ENCODE peak calls at places on chromosomes 12 and 14, in six cellular contexts. E is IMR-90, U is H1, S is H9, H is neuronal stem cell, Z is trophoblast cell. Y is an unnamed sample.

GRCh38 chr14:74962493-74962892 is 7.1 kb upstream of the PGF start:
- DNase-seq in E (no peak), U (no peak), S (no peak), H (no peak), Z (no peak), Y (no peak)

GRCh38 chr14:61226015-61226654 is 55.0 kb downstream of the TMEM30B start:
- DNase-seq in E (peak), U (no peak), S (no peak), H (no peak), Z (no peak), Y (no peak)

GRCh38 chr14:95480109-95480886 is 36.2 kb downstream of the SYNE3 start:
- DNase-seq in E (peak), U (no peak), S (no peak), H (no peak), Z (peak), Y (peak)

GRCh38 chr14:76376001-76376404 is at the start of gene ESRRB:
- DNase-seq in E (peak), U (no peak), S (peak), H (peak), Z (no peak), Y (no peak)

GRCh38 chr14:65179918-65180724 is 77.8 kb upstream of the MAX start:
- DNase-seq in E (peak), U (no peak), S (no peak), H (no peak), Z (peak), Y (peak)

GRCh38 chr12:13486794-13487193 is 290.3 kb downstream of the EMP1 start:
- DNase-seq in E (no peak), U (no peak), S (no peak), H (no peak), Z (no peak), Y (no peak)

GRCh38 chr14:98957211-98958047 is 314.6 kb downstream of the BCL11B start:
- DNase-seq in E (no peak), U (peak), S (peak), H (no peak), Z (peak), Y (no peak)

GRCh38 chr12:69897744-69898143 is 72.7 kb downstream of the MYRFL start:
- DNase-seq in E (peak), U (no peak), S (peak), H (no peak), Z (peak), Y (peak)

GRCh38 chr14:70836946-70837345 is 27.6 kb upstream of the MAP3K9 start:
- DNase-seq in E (no peak), U (no peak), S (no peak), H (no peak), Z (no peak), Y (no peak)

GRCh38 chr12:86373813-86374212 is 117.6 kb upstream of the MGAT4C start:
- DNase-seq in E (no peak), U (no peak), S (no peak), H (no peak), Z (no peak), Y (no peak)

GRCh38 chr14:52402812-52403526 is 88.9 kb downstream of the PTGER2 start:
- DNase-seq in E (peak), U (no peak), S (no peak), H (no peak), Z (peak), Y (no peak)

DNA sequence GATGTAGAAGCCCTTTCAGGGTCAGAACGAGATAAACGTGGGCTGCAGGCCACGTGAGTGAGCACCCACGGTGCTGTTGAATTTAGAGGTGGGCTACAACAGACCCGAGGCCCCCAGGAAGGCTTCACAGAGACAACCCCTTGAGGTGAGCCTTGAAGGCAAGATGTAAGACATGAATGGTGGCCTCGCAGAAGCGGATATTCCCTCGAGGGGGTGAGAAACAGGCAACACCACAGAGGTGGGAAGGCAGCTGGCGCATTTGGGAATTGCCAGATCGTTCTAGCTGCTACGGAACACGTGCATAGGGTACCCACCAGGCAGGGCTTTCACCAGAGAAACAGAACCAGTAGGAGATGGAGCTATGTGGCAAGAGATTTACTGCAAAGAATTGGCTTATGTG is 22.6 kb upstream of the ATP2A2 start:
- DNase-seq in E (no peak), U (no peak), S (no peak), H (no peak), Z (no peak), Y (no peak)
- H3K14ac ChIP-seq in E (no peak), U (no peak), S (no peak), H (no peak), Z (no peak), Y (no peak)

GRCh38 chr12:47822386-47822785 is 2.7 kb upstream of the HDAC7 start:
- DNase-seq in E (no peak), U (no peak), S (no peak), H (no peak), Z (no peak), Y (no peak)

GRCh38 chr12:47820631-47821345 is 1.1 kb upstream of the HDAC7 start:
- DNase-seq in E (peak), U (no peak), S (peak), H (peak), Z (peak), Y (peak)

GRCh38 chr12:47819902-47820630 is at the start of gene HDAC7:
- DNase-seq in E (peak), U (no peak), S (peak), H (peak), Z (peak), Y (peak)

GRCh38 chr12:47822863-47823262 is 3.2 kb upstream of the HDAC7 start:
- DNase-seq in E (no peak), U (no peak), S (no peak), H (no peak), Z (no peak), Y (no peak)

DNA sequence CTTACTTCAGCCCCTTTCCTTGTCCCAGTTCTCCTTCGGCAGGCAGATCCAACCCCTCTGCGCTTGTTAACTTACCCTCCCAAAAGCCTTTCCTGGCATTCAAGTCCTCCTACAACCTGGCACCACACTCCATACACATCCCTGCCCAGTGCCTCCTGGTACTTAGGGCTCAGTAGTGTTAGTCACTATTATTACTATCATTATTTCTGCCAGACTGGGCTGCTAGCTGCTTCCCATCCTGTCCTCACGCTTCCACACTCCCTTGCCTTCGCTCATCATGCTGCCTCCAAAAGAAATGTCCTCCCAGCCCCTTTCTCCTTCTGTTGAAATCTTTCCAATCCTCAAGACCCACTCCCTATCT is 1.6 kb upstream of the HDAC7 start:
- DNase-seq in E (no peak), U (no peak), S (no peak), H (no peak), Z (no peak), Y (no peak)
- H2AK5ac ChIP-seq in E (peak), U (peak), S (no peak), H (peak), Z (peak), Y (peak)

DNA sequence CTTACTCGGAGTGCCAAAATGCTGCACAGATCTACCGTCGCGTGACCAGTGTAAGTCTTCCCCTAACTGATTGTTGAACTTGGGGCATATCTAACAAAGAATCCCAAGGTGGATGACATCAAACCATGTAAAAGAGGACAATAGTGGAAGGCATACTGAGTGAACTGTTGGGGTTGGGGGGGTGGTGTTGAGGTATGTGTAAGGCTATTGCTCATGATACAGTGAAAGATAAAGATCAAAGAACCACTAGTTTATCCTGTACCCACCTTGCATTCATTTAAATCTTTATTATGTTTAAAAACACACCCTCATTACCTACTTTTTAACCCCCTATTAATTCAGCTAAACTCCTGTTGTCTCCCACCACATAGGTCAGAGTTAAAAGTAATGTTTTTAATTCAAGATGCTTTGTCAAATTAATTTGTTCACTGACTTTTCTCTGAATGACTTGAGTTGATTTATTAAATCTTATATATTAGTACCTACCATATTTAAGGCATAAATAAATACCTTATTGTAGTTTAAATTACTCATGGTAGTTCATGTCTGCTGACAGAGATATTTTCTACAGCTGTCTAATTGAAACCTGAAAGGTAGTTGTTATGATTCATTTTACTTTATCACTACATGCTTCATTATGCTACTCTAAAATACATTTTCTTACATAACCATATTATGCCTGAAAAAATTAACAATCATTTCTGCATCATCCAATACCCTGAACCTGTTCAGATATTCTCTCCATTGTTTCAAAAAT is 77.9 kb downstream of the WNK1 start:
- DNase-seq in E (no peak), U (no peak), S (no peak), H (no peak), Z (no peak), Y (no peak)
- H3K14ac ChIP-seq in E (no peak), U (no peak), S (no peak), H (no peak), Z (no peak), Y (no peak)

GRCh38 chr12:62911288-62911687 is 23.7 kb downstream of the PPM1H start:
- DNase-seq in E (no peak), U (no peak), S (no peak), H (no peak), Z (no peak), Y (no peak)
- H2AK5ac ChIP-seq in E (no peak), U (no peak), S (no peak), H (no peak), Z (no peak), Y (no peak)